ENCODE peak calls at places on chromosomes 11 and 22, in six cellular contexts. W is mesothelial cell of epicardium, P is body of pancreas, S is glutamatergic neuron, G is H9, U is fibroblast of mammary gland. C is an unnamed sample.

GRCh38 chr22:36873614-36874308 is 13.0 kb downstream of the NCF4 start:
- DNase-seq in W (no peak), P (peak), S (peak), G (peak), U (peak), C (peak)

GRCh38 chr11:67050139-67050538 is 6.5 kb upstream of the RHOD start:
- DNase-seq in W (no peak), P (no peak), S (no peak), G (no peak), U (no peak), C (no peak)

GRCh38 chr11:113949891-113950290 is 25.0 kb upstream of the HTR3A start:
- DNase-seq in W (no peak), P (no peak), S (no peak), G (no peak), U (no peak), C (no peak)

GRCh38 chr11:110429614-110430266 is at the start of gene FDX1:
- DNase-seq in W (peak), P (peak), S (peak), G (peak), U (peak), C (peak)

GRCh38 chr11:46826310-46827044 is 19.6 kb downstream of the CKAP5 start:
- DNase-seq in W (peak), P (peak), S (peak), G (peak), U (peak), C (peak)

GRCh38 chr11:128165572-128165971 is 421.8 kb downstream of the ETS1 start:
- DNase-seq in W (no peak), P (no peak), S (no peak), G (no peak), U (no peak), C (no peak)

GRCh38 chr11:67405688-67406339 is 1.9 kb downstream of the TBC1D10C start:
- DNase-seq in W (no peak), P (no peak), S (no peak), G (no peak), U (no peak), C (no peak)

GRCh38 chr11:63680842-63681207 is 475 bp upstream of the RTN3 start:
- DNase-seq in W (no peak), P (no peak), S (no peak), G (no peak), U (peak), C (peak)

GRCh38 chr11:60125962-60126585 is 37.6 kb downstream of the MS4A2 start:
- DNase-seq in W (no peak), P (no peak), S (no peak), G (no peak), U (no peak), C (no peak)

GRCh38 chr22:20116376-20116950 is 559 bp downstream of the RANBP1 start:
- DNase-seq in W (no peak), P (peak), S (no peak), G (no peak), U (no peak), C (peak)

GRCh38 chr22:17199131-17199731 is 20.0 kb downstream of the ADA2 start:
- DNase-seq in W (no peak), P (no peak), S (peak), G (peak), U (peak), C (no peak)

GRCh38 chr11:68843703-68844312 is 2.1 kb upstream of the CPT1A start:
- DNase-seq in W (no peak), P (peak), S (peak), G (peak), U (no peak), C (peak)

GRCh38 chr11:74806267-74806666 is 57.6 kb downstream of the RNF169 start:
- DNase-seq in W (no peak), P (no peak), S (no peak), G (no peak), U (no peak), C (no peak)

GRCh38 chr11:117143390-117143789 is 697 bp upstream of the PAFAH1B2 start:
- DNase-seq in W (no peak), P (peak), S (no peak), G (no peak), U (peak), C (peak)

GRCh38 chr11:2178906-2179494 is 7.4 kb upstream of the TH start:
- DNase-seq in W (no peak), P (peak), S (no peak), G (no peak), U (peak), C (no peak)

GRCh38 chr22:27983361-27983791 is 64.3 kb upstream of the PITPNB start:
- DNase-seq in W (no peak), P (no peak), S (no peak), G (peak), U (no peak), C (no peak)

DNA sequence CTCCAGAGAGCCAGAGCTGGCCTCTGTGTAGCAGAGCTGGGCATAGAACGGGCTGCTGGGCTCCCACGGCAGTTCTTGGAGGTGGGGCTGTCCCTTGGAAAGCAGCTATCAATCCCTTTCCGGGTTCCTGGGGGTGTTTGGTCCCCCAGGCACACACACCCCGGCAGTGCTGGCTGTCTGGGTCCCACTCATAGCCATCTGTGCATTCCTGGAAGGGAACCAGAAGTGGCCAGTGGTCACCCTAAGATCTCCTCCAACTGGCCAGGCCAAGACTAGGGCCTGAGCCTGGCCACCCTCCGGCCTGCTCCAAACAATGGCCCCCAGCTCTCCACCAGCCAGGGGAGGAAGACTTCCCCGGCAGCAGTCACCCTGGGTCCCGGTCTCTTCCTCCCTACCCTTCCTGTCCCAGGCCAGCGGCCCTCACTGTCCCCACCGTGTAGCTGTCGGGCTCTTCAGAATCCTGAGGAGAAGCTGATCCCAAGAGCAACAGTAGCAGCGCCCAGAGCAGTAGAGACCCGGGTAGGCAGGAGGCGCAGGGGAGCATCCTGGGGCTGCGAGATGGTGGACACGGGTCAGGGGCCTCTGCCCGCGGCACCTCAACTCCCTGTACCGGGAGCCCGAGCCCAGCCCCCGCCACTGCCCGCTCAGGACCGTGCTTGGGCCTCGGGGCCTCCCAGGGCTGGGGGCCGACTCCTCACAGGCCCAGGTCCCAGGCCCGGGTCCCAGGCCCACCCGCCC is 620 bp downstream of the EFEMP2 start:
- DNase-seq in W (no peak), P (no peak), S (no peak), G (peak), U (no peak), C (no peak)
- TF ChIP-seq CTCF in W (no peak), P (no peak), S (no peak), G (peak), U (peak), C (no peak)

GRCh38 chr11:838441-839279 is 3.7 kb downstream of the POLR2L start:
- DNase-seq in W (no peak), P (peak), S (peak), G (peak), U (no peak), C (no peak)

GRCh38 chr11:837990-838307 is 4.4 kb downstream of the POLR2L start:
- DNase-seq in W (no peak), P (no peak), S (no peak), G (no peak), U (no peak), C (no peak)

GRCh38 chr11:839280-839623 is 3.1 kb downstream of the POLR2L start:
- DNase-seq in W (no peak), P (no peak), S (no peak), G (no peak), U (no peak), C (no peak)

GRCh38 chr11:841981-842369 is 354 bp downstream of the POLR2L start:
- DNase-seq in W (no peak), P (no peak), S (no peak), G (no peak), U (no peak), C (no peak)

DNA sequence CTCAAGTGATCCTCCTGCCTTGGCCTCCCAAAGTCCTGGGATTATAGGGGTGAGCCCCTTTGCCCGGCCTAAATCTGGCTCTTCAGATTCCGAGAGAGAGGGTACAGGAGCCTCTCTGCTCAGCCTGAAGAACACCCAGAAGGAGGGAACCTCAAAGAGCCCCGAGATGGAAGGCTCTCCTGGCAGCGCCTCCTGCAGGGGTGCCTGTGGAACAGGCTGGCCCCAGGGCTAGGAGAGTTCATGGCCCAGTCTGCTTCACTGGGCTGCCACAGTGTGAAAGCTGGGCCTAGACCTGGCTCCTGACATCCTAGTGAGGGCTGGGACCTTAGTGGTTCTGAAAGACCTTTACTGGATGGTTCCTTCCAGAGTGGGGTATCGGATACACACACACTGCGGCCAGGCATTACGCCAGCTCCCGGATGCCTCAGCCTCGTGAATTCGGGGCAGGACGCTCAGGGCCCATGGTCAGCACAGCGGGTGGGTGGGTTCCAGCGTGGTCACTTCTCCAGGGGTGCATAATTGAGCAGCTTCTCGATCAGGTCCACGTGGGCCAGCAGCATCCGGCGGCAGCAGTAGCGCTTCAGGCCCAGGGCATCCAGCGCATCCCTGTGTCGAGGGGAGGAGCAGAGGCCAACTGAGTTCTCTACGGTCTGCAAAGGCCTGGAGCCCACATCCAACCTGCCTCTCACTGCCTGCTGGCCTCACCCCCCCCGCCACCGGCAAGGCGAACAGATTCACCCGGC is 2.3 kb downstream of the POLR2L start:
- DNase-seq in W (no peak), P (no peak), S (no peak), G (no peak), U (no peak), C (no peak)
- TF ChIP-seq CTCF in W (no peak), P (no peak), S (no peak), G (peak), U (peak), C (no peak)

DNA sequence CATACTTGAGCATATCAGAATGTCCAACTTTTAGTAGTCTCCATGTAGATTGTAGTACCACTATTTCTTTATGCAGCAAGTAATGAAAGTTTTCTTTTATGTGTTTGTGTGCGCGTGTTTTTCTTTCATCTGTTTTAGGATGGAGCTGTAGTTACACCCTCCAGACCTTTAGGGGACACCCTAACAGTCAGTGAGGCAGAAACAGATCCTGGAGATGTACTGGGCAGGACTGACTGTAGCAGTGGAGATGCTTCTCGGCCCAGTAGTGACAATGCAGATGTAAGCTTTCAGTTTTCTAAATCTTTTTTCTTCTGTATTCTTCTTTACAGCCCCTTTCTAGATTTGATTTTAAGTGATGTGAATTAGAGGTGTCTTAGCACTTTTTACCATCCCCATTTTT is 79.9 kb upstream of the GRIK4 start:
- DNase-seq in W (no peak), P (no peak), S (no peak), G (peak), U (peak), C (peak)
- TF ChIP-seq CTCF in W (no peak), P (no peak), S (peak), G (peak), U (peak), C (peak)

GRCh38 chr11:536841-537621 is at the start of gene LRRC56:
- DNase-seq in W (no peak), P (peak), S (peak), G (peak), U (peak), C (peak)

GRCh38 chr11:537622-538430 is 499 bp downstream of the LRRC56 start:
- DNase-seq in W (no peak), P (peak), S (no peak), G (no peak), U (no peak), C (no peak)

GRCh38 chr11:539971-540481 is 2.7 kb downstream of the LRRC56 start:
- DNase-seq in W (no peak), P (no peak), S (peak), G (no peak), U (no peak), C (no peak)

GRCh38 chr11:540583-541432 is 3.5 kb downstream of the LRRC56 start:
- DNase-seq in W (no peak), P (no peak), S (peak), G (no peak), U (no peak), C (no peak)

DNA sequence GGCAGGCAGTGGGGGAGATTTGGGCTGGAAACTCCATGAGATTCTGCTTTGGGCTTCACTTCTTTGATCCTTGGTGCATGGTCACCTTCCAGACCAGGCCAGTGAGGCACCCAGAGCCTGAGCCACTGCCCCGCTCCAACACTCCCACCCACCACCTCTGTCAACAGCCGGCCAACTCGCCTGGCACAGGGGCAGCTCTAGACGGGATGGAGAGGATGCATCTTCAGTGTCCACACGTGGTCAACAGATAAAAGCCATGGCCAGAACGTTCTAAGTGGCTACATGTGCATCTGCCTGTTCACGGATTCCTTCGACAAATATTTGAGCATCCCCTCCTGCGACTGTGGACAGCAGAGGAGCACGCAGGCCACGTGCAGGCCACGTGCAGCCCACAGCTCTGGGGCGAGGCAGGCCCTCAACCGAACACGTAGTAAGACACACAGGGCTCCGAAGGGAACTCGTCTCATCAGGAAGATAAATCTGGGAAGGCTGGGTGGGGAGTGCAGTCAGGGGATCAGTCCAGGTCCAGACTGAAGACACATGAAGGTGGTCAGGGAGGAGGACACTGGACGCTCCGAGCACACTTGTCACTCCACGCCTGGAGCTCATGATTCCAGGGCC is 1.2 kb downstream of the LRRC56 start:
- DNase-seq in W (no peak), P (no peak), S (no peak), G (no peak), U (no peak), C (no peak)
- TF ChIP-seq CTCF in W (no peak), P (no peak), S (no peak), G (no peak), U (no peak), C (no peak)

DNA sequence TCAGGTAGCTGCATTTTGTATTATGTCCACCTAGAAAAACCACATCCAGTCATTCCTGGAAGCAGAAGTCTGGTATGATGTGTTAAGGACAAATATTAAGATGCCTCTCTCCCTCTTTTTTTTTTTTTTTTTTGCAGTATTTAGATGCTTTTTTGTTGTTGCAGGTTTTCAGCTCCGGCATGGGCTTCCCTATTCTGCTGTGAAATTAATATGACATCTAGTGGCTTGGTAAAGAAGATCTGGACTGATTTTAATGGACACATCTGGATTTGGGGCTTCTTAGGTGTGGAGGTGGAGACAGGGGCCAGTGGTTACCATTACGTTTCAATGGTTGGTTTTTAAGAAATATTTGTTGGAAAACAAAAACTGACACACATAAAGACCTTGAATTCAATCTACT is 47.5 kb upstream of the RASSF10 start:
- DNase-seq in W (no peak), P (no peak), S (no peak), G (no peak), U (peak), C (no peak)
- TF ChIP-seq CTCF in W (no peak), P (no peak), S (no peak), G (no peak), U (peak), C (no peak)

GRCh38 chr11:14114786-14115185 is 152.3 kb downstream of the SPON1 start:
- DNase-seq in W (no peak), P (no peak), S (no peak), G (no peak), U (no peak), C (no peak)

GRCh38 chr11:14114269-14114668 is 151.7 kb downstream of the SPON1 start:
- DNase-seq in W (no peak), P (no peak), S (no peak), G (no peak), U (no peak), C (no peak)

GRCh38 chr11:14117632-14118031 is 155.1 kb downstream of the SPON1 start:
- DNase-seq in W (no peak), P (no peak), S (no peak), G (no peak), U (no peak), C (no peak)

GRCh38 chr11:14119357-14119756 is 156.8 kb downstream of the SPON1 start:
- DNase-seq in W (no peak), P (no peak), S (no peak), G (no peak), U (no peak), C (peak)

GRCh38 chr11:14118047-14118446 is 155.5 kb downstream of the SPON1 start:
- DNase-seq in W (no peak), P (no peak), S (no peak), G (no peak), U (no peak), C (no peak)
- TF ChIP-seq CTCF in W (no peak), P (no peak), S (no peak), G (no peak), U (no peak), C (no peak)

GRCh38 chr22:42994917-42995562 is 19.9 kb downstream of the PACSIN2 start:
- DNase-seq in W (no peak), P (peak), S (no peak), G (no peak), U (peak), C (no peak)
- TF ChIP-seq CTCF in W (no peak), P (no peak), S (no peak), G (no peak), U (no peak), C (no peak)

C was measured in activated CD8-positive, alpha-beta T cell treated with anti-CD3 and anti-CD28 coated beads for 36 hours.